ENCODE peak calls at places on chromosomes 5 and 9, in four cellular contexts. F is SK-N-MC; W is fibroblast of the conjunctiva; A is activated T-cell treated with anti-CD3 and anti-CD28 coated beads, Interleukin-2, amount 50 U/mL, for 48 hours. J is an unnamed sample.

GRCh38 chr5:64505769-64506566 is at the start of gene RGS7BP:
- DNase-seq in F (no peak), W (peak), A (no peak), J (peak)

GRCh38 chr9:125805057-125805456 is 57.9 kb downstream of the PBX3 start:
- DNase-seq in F (no peak), W (no peak), A (no peak), J (no peak)

GRCh38 chr9:110180713-110181434 is 27.1 kb downstream of the C9orf152 start:
- DNase-seq in F (no peak), W (peak), A (no peak), J (no peak)

GRCh38 chr5:77211691-77212047 is 1.2 kb downstream of the PDE8B start:
- DNase-seq in F (no peak), W (no peak), A (no peak), J (no peak)

GRCh38 chr5:135593886-135594285 is 15.1 kb upstream of the CXCL14 start:
- DNase-seq in F (no peak), W (no peak), A (no peak), J (no peak)

GRCh38 chr5:66164044-66164790 is 20.1 kb downstream of the SREK1 start:
- DNase-seq in F (peak), W (peak), A (no peak), J (no peak)

GRCh38 chr5:35458824-35459207 is 158.8 kb upstream of the SPEF2 start:
- DNase-seq in F (no peak), W (no peak), A (no peak), J (no peak)

GRCh38 chr5:141524604-141525597 is 36.0 kb downstream of the PCDHGC5 start:
- DNase-seq in F (peak), W (peak), A (peak), J (peak)

GRCh38 chr5:16913840-16914435 is 22.1 kb downstream of the MYO10 start:
- DNase-seq in F (no peak), W (no peak), A (no peak), J (no peak)

GRCh38 chr5:107322936-107323335 is 347.8 kb downstream of the EFNA5 start:
- DNase-seq in F (no peak), W (peak), A (no peak), J (no peak)

GRCh38 chr5:168870914-168871313 is 291.7 kb upstream of the PANK3 start:
- DNase-seq in F (no peak), W (no peak), A (no peak), J (no peak)

GRCh38 chr5:111742595-111742994 is 14.4 kb downstream of the NREP start:
- DNase-seq in F (no peak), W (peak), A (no peak), J (no peak)

GRCh38 chr9:134848504-134848903 is 32.1 kb upstream of the FCN2 start:
- DNase-seq in F (no peak), W (no peak), A (no peak), J (no peak)

GRCh38 chr9:97316904-97317303 is 9.4 kb downstream of the CCDC180 start:
- DNase-seq in F (no peak), W (no peak), A (no peak), J (no peak)

GRCh38 chr9:111052831-111053230 is 14.6 kb upstream of the LPAR1 start:
- DNase-seq in F (no peak), W (no peak), A (no peak), J (no peak)

GRCh38 chr9:125574136-125574877 is 132.7 kb downstream of the MAPKAP1 start:
- DNase-seq in F (no peak), W (no peak), A (no peak), J (no peak)

GRCh38 chr5:79612667-79613190 is 488 bp downstream of the TENT2 start:
- DNase-seq in F (no peak), W (no peak), A (no peak), J (no peak)

J was measured in hypothalamus.